ENCODE peak calls at places on chromosomes 3 and 15, in five cellular contexts. One of them, this sample, is unnamed. For H3K27me3, the result is how much of the 10 kb centered on the place peaks cover.

GRCh38 chr3:45954306-45954705 is 11.0 kb downstream of the CXCR6 start:
- DNase-seq in fibroblast of lung: no peak
- DNase-seq in AG04450: no peak
- DNase-seq in colonic mucosa: no peak
- DNase-seq in neural progenitor cell: no peak
- DNase-seq in this sample: no peak

GRCh38 chr15:80599359-80599758 is 95.8 kb upstream of the ABHD17C start:
- DNase-seq in fibroblast of lung: peak
- DNase-seq in AG04450: peak
- DNase-seq in colonic mucosa: no peak
- DNase-seq in neural progenitor cell: no peak
- DNase-seq in this sample: no peak

GRCh38 chr15:49817100-49817499 is 196.3 kb downstream of the DTWD1 start:
- DNase-seq in fibroblast of lung: peak
- DNase-seq in AG04450: no peak
- DNase-seq in colonic mucosa: no peak
- DNase-seq in neural progenitor cell: no peak
- DNase-seq in this sample: no peak

GRCh38 chr15:39013262-39013661 is 448.6 kb upstream of the RASGRP1 start:
- DNase-seq in fibroblast of lung: no peak
- DNase-seq in AG04450: no peak
- DNase-seq in colonic mucosa: no peak
- DNase-seq in neural progenitor cell: no peak
- DNase-seq in this sample: no peak

GRCh38 chr3:48504051-48504946 is at the start of gene SHISA5:
- DNase-seq in fibroblast of lung: peak
- DNase-seq in AG04450: no peak
- DNase-seq in colonic mucosa: peak
- DNase-seq in neural progenitor cell: peak
- DNase-seq in this sample: no peak

GRCh38 chr3:137946341-137946973 is 63.5 kb upstream of the CLDN18 start:
- DNase-seq in fibroblast of lung: peak
- DNase-seq in AG04450: peak
- DNase-seq in colonic mucosa: peak
- DNase-seq in neural progenitor cell: peak
- DNase-seq in this sample: peak

GRCh38 chr3:50028336-50028735 is 60.4 kb upstream of the RBM5 start:
- DNase-seq in fibroblast of lung: peak
- DNase-seq in AG04450: no peak
- DNase-seq in colonic mucosa: no peak
- DNase-seq in neural progenitor cell: no peak
- DNase-seq in this sample: no peak

GRCh38 chr3:5563537-5564277 is 376.2 kb downstream of the EDEM1 start:
- DNase-seq in fibroblast of lung: no peak
- DNase-seq in AG04450: no peak
- DNase-seq in colonic mucosa: no peak
- DNase-seq in neural progenitor cell: no peak
- DNase-seq in this sample: no peak

GRCh38 chr3:152269423-152270144 is 855 bp downstream of the MBNL1 start:
- DNase-seq in fibroblast of lung: peak
- DNase-seq in AG04450: peak
- DNase-seq in colonic mucosa: peak
- DNase-seq in neural progenitor cell: peak
- DNase-seq in this sample: peak

GRCh38 chr3:188165596-188165995 is 11.6 kb downstream of the LPP start:
- DNase-seq in fibroblast of lung: peak
- DNase-seq in AG04450: no peak
- DNase-seq in colonic mucosa: no peak
- DNase-seq in neural progenitor cell: no peak
- DNase-seq in this sample: no peak

GRCh38 chr3:17501745-17502144 is 240.7 kb downstream of the TBC1D5 start:
- DNase-seq in fibroblast of lung: no peak
- DNase-seq in AG04450: no peak
- DNase-seq in colonic mucosa: no peak
- DNase-seq in neural progenitor cell: no peak
- DNase-seq in this sample: no peak

GRCh38 chr15:74130089-74130848 is at the start of gene ISLR2:
- DNase-seq in fibroblast of lung: peak
- DNase-seq in AG04450: no peak
- DNase-seq in colonic mucosa: no peak
- DNase-seq in neural progenitor cell: peak
- DNase-seq in this sample: no peak

GRCh38 chr3:191412764-191413163 is 48.2 kb upstream of the PYDC2 start:
- DNase-seq in fibroblast of lung: peak
- DNase-seq in AG04450: peak
- DNase-seq in colonic mucosa: no peak
- DNase-seq in neural progenitor cell: peak
- DNase-seq in this sample: no peak

GRCh38 chr3:66985336-66985920 is 12.7 kb upstream of the KBTBD8 start:
- DNase-seq in fibroblast of lung: no peak
- DNase-seq in AG04450: no peak
- DNase-seq in colonic mucosa: no peak
- DNase-seq in neural progenitor cell: no peak
- DNase-seq in this sample: no peak

GRCh38 chr3:59978979-59979378 is 929.2 kb upstream of the CFAP20DC start:
- DNase-seq in fibroblast of lung: no peak
- DNase-seq in AG04450: no peak
- DNase-seq in colonic mucosa: no peak
- DNase-seq in neural progenitor cell: no peak
- DNase-seq in this sample: no peak

GRCh38 chr3:54355795-54356194 is 233.4 kb downstream of the CACNA2D3 start:
- DNase-seq in fibroblast of lung: no peak
- DNase-seq in AG04450: no peak
- DNase-seq in colonic mucosa: no peak
- DNase-seq in neural progenitor cell: no peak
- DNase-seq in this sample: no peak

GRCh38 chr3:16993227-16993626 is 108.5 kb downstream of the PLCL2 start:
- DNase-seq in fibroblast of lung: peak
- DNase-seq in AG04450: no peak
- DNase-seq in colonic mucosa: no peak
- DNase-seq in neural progenitor cell: no peak
- DNase-seq in this sample: no peak

GRCh38 chr15:88956906-88957305 is 43.7 kb upstream of the MFGE8 start:
- DNase-seq in fibroblast of lung: no peak
- DNase-seq in AG04450: no peak
- DNase-seq in colonic mucosa: no peak
- DNase-seq in neural progenitor cell: no peak
- DNase-seq in this sample: no peak

GRCh38 chr15:76199106-76200082 is 111.9 kb downstream of the ETFA start:
- DNase-seq in fibroblast of lung: peak
- DNase-seq in AG04450: peak
- DNase-seq in colonic mucosa: no peak
- DNase-seq in neural progenitor cell: no peak
- DNase-seq in this sample: no peak

GRCh38 chr3:42747581-42747980 is 25.5 kb downstream of the CCDC13 start:
- DNase-seq in fibroblast of lung: no peak
- DNase-seq in AG04450: no peak
- DNase-seq in colonic mucosa: no peak
- DNase-seq in neural progenitor cell: no peak
- DNase-seq in this sample: no peak

DNA sequence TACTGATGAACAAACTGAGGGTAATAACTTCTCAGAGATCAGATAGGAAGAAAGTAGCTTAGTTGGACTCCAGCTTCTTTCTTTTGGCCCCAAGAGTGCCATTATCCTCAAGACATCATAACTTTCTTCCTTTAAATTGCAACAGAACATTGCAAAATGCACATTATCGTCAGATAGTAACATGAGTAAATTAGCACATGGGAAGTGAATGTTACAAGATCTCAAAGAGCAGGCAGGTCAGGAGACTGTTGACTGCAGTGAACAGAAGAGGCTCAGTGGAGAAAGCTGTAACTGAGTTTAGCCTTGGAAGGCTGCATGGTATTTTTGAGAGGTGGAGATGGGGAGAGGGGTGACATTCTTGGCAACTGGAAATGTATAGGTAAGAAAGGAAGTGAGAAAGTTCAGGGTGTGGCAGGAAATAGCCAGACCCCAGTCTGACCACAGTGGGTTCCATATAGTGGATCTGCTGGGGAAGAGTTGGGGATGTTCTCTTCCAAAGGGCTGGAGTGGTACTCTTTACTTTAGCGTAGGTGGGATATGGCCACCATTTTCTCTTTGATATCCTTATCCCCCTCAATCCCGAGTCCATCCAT is 307.7 kb downstream of the RPLP1 start:
- DNase-seq in fibroblast of lung: peak
- DNase-seq in AG04450: no peak
- DNase-seq in colonic mucosa: no peak
- DNase-seq in neural progenitor cell: no peak
- DNase-seq in this sample: no peak
- H3K27me3 ChIP-seq in fibroblast of lung: under half
- H3K27me3 ChIP-seq in AG04450: under half
- H3K27me3 ChIP-seq in colonic mucosa: under half
- H3K27me3 ChIP-seq in neural progenitor cell: under half
- H3K27me3 ChIP-seq in this sample: under half

DNA sequence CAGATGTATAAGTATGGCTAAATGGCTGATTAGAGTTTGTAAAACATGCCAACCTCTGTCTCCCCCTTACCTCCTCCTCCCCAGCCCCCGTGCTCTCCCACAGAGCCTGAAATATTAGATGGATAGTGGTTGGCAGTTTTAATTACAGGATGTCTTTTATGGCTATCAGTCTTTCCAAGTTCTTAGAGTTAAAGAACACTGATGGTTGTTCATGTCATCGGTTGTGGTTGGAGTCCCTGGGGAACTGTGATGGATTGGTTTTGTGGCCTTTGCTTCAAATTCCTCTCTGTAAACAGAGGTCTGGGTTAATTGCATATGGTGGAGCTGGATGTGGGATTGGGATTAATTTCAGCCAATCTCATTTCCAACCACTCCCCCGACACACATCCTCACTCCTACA is 164.5 kb upstream of the PROK2 start:
- DNase-seq in fibroblast of lung: no peak
- DNase-seq in AG04450: no peak
- DNase-seq in colonic mucosa: no peak
- DNase-seq in neural progenitor cell: no peak
- DNase-seq in this sample: no peak
- H3K27me3 ChIP-seq in fibroblast of lung: under half
- H3K27me3 ChIP-seq in AG04450: under half
- H3K27me3 ChIP-seq in colonic mucosa: under half
- H3K27me3 ChIP-seq in neural progenitor cell: under half
- H3K27me3 ChIP-seq in this sample: under half

GRCh38 chr15:52162876-52163275 is 28.3 kb downstream of the GNB5 start:
- DNase-seq in fibroblast of lung: no peak
- DNase-seq in AG04450: no peak
- DNase-seq in colonic mucosa: no peak
- DNase-seq in neural progenitor cell: no peak
- DNase-seq in this sample: no peak

GRCh38 chr15:52162260-52162659 is 28.9 kb downstream of the GNB5 start:
- DNase-seq in fibroblast of lung: peak
- DNase-seq in AG04450: peak
- DNase-seq in colonic mucosa: no peak
- DNase-seq in neural progenitor cell: no peak
- DNase-seq in this sample: no peak

GRCh38 chr15:52161406-52161966 is 29.7 kb downstream of the GNB5 start:
- DNase-seq in fibroblast of lung: no peak
- DNase-seq in AG04450: no peak
- DNase-seq in colonic mucosa: no peak
- DNase-seq in neural progenitor cell: no peak
- DNase-seq in this sample: no peak

GRCh38 chr15:52163321-52164190 is 27.6 kb downstream of the GNB5 start:
- DNase-seq in fibroblast of lung: no peak
- DNase-seq in AG04450: no peak
- DNase-seq in colonic mucosa: no peak
- DNase-seq in neural progenitor cell: peak
- DNase-seq in this sample: no peak

DNA sequence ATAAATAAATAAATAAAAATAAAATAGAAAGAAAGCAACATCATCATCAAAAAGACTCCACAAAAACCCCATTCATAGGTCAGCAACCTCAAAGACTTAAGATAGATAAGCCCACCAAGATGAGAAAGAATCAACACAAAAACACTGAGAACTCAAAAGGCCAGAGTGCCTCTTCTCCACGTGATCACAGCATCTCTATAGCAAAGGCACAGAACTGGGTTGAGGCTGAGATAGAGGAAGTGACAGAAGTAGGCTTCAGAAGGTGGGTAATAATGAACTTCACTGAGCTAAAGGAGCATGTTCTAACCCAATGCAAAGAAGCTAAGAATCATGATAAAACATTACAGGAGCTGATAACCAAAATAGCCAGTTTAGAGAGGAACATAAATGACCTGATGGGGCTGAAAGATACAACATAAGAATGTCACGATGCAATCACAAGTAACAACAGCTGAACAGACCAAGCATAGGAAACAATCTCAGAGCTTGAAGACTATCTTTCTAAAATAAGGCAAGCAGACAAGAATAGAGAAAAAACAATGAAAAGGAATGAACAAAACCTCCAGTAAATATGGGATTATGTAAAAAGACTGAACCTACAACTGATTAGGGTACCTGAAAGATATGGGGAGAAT is 26.4 kb downstream of the GNB5 start:
- DNase-seq in fibroblast of lung: no peak
- DNase-seq in AG04450: no peak
- DNase-seq in colonic mucosa: no peak
- DNase-seq in neural progenitor cell: no peak
- DNase-seq in this sample: no peak
- H3K27me3 ChIP-seq in fibroblast of lung: under half
- H3K27me3 ChIP-seq in AG04450: under half
- H3K27me3 ChIP-seq in colonic mucosa: under half
- H3K27me3 ChIP-seq in neural progenitor cell: under half
- H3K27me3 ChIP-seq in this sample: under half

GRCh38 chr3:147420361-147421183 is 11.4 kb downstream of the ZIC1 start:
- DNase-seq in fibroblast of lung: no peak
- DNase-seq in AG04450: no peak
- DNase-seq in colonic mucosa: no peak
- DNase-seq in neural progenitor cell: peak
- DNase-seq in this sample: no peak

GRCh38 chr3:147419062-147419701 is 10.0 kb downstream of the ZIC1 start:
- DNase-seq in fibroblast of lung: peak
- DNase-seq in AG04450: peak
- DNase-seq in colonic mucosa: no peak
- DNase-seq in neural progenitor cell: peak
- DNase-seq in this sample: no peak

GRCh38 chr3:147421184-147421912 is 12.2 kb downstream of the ZIC1 start:
- DNase-seq in fibroblast of lung: no peak
- DNase-seq in AG04450: no peak
- DNase-seq in colonic mucosa: no peak
- DNase-seq in neural progenitor cell: peak
- DNase-seq in this sample: no peak

GRCh38 chr3:147418352-147418751 is 9.2 kb downstream of the ZIC1 start:
- DNase-seq in fibroblast of lung: no peak
- DNase-seq in AG04450: no peak
- DNase-seq in colonic mucosa: no peak
- DNase-seq in neural progenitor cell: peak
- DNase-seq in this sample: no peak

DNA sequence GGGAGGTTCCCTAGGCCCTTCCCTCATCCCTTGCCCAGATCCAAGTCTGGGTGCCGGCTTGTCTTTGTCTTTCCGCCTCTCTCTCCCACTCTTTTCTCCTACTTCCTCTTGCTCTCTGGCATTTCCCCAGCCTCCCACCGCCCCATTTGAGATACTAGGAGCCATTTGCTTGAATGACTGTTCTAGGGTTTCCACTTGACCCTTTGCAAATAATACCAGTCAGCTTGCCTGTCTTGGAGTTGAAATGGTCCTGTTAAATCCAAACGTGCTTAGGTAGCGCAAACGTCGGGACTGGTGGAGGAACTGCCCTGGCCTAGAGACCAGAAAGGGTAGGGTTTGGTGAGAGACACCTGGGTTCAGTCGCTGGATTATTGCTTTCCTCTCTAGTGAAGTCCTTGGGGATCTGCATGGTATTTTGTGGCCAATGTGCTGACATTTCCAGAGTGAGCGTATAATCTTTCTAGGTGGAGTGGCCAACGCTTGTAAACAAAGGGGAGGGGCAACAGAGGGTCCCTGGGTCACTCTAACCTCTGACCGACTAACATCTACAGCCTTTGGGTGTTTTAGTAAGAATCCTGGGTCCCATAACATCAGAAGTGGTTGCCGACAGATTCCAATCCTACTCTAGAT is 10.7 kb downstream of the ZIC1 start:
- DNase-seq in fibroblast of lung: no peak
- DNase-seq in AG04450: no peak
- DNase-seq in colonic mucosa: no peak
- DNase-seq in neural progenitor cell: peak
- DNase-seq in this sample: no peak
- H3K27me3 ChIP-seq in fibroblast of lung: half or more
- H3K27me3 ChIP-seq in AG04450: half or more
- H3K27me3 ChIP-seq in colonic mucosa: half or more
- H3K27me3 ChIP-seq in neural progenitor cell: half or more
- H3K27me3 ChIP-seq in this sample: half or more

This sample was measured in esophagus muscularis mucosa.